ENCODE peak calls at places on chromosomes 12 and 14, in six cellular contexts. D is ovary, R is stomach, M is sigmoid colon, O is heart left ventricle, F is brain microvascular endothelial cell. J is an unnamed sample.

GRCh38 chr14:101465795-101466448 is 95.4 kb upstream of the DIO3 start:
- DNase-seq in F (no peak), O (no peak), D (no peak), R (peak), M (no peak), J (peak)

GRCh38 chr12:5898874-5899273 is 46.2 kb downstream of the ANO2 start:
- DNase-seq in D (no peak), F (no peak), M (no peak), R (no peak), O (no peak), J (no peak)

GRCh38 chr14:105067140-105067968 is 2.1 kb upstream of the GPR132 start:
- DNase-seq in M (no peak), O (no peak), D (no peak), F (peak), R (no peak), J (no peak)

GRCh38 chr14:92553456-92553855 is 39.9 kb downstream of the RIN3 start:
- DNase-seq in F (peak), M (no peak), D (peak), O (peak), R (no peak), J (no peak)

GRCh38 chr12:89417246-89417977 is 65.1 kb upstream of the DUSP6 start:
- DNase-seq in D (no peak), F (peak), O (no peak), R (no peak), M (no peak), J (no peak)

GRCh38 chr12:99154264-99154982 is 493.1 kb upstream of the GARIN6 start:
- DNase-seq in F (no peak), M (no peak), O (peak), D (no peak), R (no peak), J (no peak)

GRCh38 chr14:61575751-61576150 is 119.6 kb upstream of the HIF1A start:
- DNase-seq in F (no peak), M (no peak), O (peak), D (no peak), R (no peak), J (no peak)

GRCh38 chr12:66647034-66647691 is 31.7 kb downstream of the GRIP1 start:
- DNase-seq in O (no peak), F (peak), R (no peak), M (no peak), D (no peak), J (no peak)

GRCh38 chr12:56257491-56258067 is 605 bp downstream of the ANKRD52 start:
- DNase-seq in O (no peak), R (no peak), M (no peak), D (no peak), F (no peak), J (no peak)

GRCh38 chr14:100065161-100065871 is at the start of gene EVL:
- DNase-seq in O (no peak), D (no peak), R (peak), F (no peak), M (no peak), J (no peak)

GRCh38 chr14:69008411-69008810 is 29.3 kb upstream of the ACTN1 start:
- DNase-seq in F (peak), R (no peak), O (no peak), M (no peak), D (no peak), J (no peak)

GRCh38 chr12:119679081-119679480 is 11.1 kb downstream of the PRKAB1 start:
- DNase-seq in F (peak), D (no peak), R (peak), O (no peak), M (no peak), J (no peak)

GRCh38 chr14:71932229-71932951 is at the start of gene RGS6:
- DNase-seq in F (no peak), D (no peak), M (no peak), O (peak), R (peak), J (no peak)

GRCh38 chr14:101475468-101476257 is 85.6 kb upstream of the DIO3 start:
- DNase-seq in M (peak), R (peak), F (peak), D (peak), O (no peak), J (peak)

GRCh38 chr14:96811265-96811664 is 14.1 kb downstream of the VRK1 start:
- DNase-seq in O (no peak), D (no peak), R (no peak), F (no peak), M (no peak), J (no peak)

GRCh38 chr14:99718031-99718810 is 34.1 kb downstream of the CYP46A1 start:
- DNase-seq in O (no peak), D (no peak), M (no peak), F (no peak), R (no peak), J (no peak)

GRCh38 chr12:118164798-118165486 is 29.0 kb downstream of the PEBP1 start:
- DNase-seq in D (no peak), F (peak), O (no peak), M (no peak), R (no peak), J (no peak)

GRCh38 chr14:96268426-96269358 is 12.7 kb downstream of the BDKRB1 start:
- DNase-seq in D (peak), R (no peak), F (peak), M (peak), O (no peak), J (no peak)

GRCh38 chr12:117155278-117156060 is 34.8 kb downstream of the FBXO21 start:
- DNase-seq in M (no peak), D (peak), O (peak), R (peak), F (no peak), J (no peak)

GRCh38 chr12:3594966-3595365 is 104.0 kb downstream of the PRMT8 start:
- DNase-seq in M (peak), F (no peak), O (no peak), R (no peak), D (no peak), J (no peak)

GRCh38 chr14:43956741-43957140 is 550.3 kb downstream of the FSCB start:
- DNase-seq in M (no peak), O (no peak), F (no peak), D (no peak), R (no peak), J (no peak)

GRCh38 chr14:90649557-90650135 is 166.6 kb downstream of the TTC7B start:
- DNase-seq in R (no peak), O (no peak), D (no peak), M (no peak), F (no peak), J (no peak)

GRCh38 chr12:24822121-24822899 is 126.6 kb downstream of the BCAT1 start:
- DNase-seq in O (no peak), F (peak), R (no peak), D (no peak), M (no peak), J (no peak)

GRCh38 chr12:110349521-110350151 is 53.9 kb downstream of the ANAPC7 start:
- DNase-seq in M (no peak), O (no peak), D (no peak), F (no peak), R (no peak), J (peak)

GRCh38 chr14:77800814-77801213 is 905 bp downstream of the ADCK1 start:
- DNase-seq in R (no peak), D (no peak), F (no peak), M (no peak), O (no peak), J (no peak)

GRCh38 chr12:87233636-87234035 is 795.6 kb downstream of the C12orf50 start:
- DNase-seq in R (no peak), O (no peak), D (no peak), M (no peak), F (peak), J (no peak)

GRCh38 chr12:27344246-27344645 is 11.6 kb downstream of the BMAL2 start:
- DNase-seq in D (no peak), O (no peak), F (no peak), M (no peak), R (no peak), J (no peak)

GRCh38 chr12:116708826-116709756 is 28.8 kb downstream of the SPRING1 start:
- DNase-seq in R (peak), M (no peak), D (peak), O (peak), F (peak), J (no peak)

GRCh38 chr12:26318661-26319068 is 123.3 kb downstream of the SSPN start:
- DNase-seq in M (peak), R (no peak), D (peak), F (peak), O (peak), J (no peak)

GRCh38 chr14:75720828-75721227 is 59.8 kb downstream of the TTLL5 start:
- DNase-seq in M (peak), D (peak), R (peak), O (peak), F (peak), J (peak)

GRCh38 chr12:28035483-28035882 is 63.0 kb upstream of the PTHLH start:
- DNase-seq in R (no peak), O (no peak), D (no peak), M (no peak), F (peak), J (no peak)

GRCh38 chr14:75339059-75339458 is 60.4 kb downstream of the FOS start:
- DNase-seq in M (no peak), O (no peak), F (no peak), D (no peak), R (no peak), J (no peak)

GRCh38 chr12:115135800-115136211 is 451.8 kb upstream of the TBX3 start:
- DNase-seq in F (peak), O (peak), M (peak), D (peak), R (no peak), J (no peak)

GRCh38 chr12:74535536-74535935 is 2.1 kb upstream of the ATXN7L3B start:
- DNase-seq in O (no peak), F (no peak), D (no peak), R (no peak), M (no peak), J (no peak)

GRCh38 chr12:65681226-65681625 is 143.1 kb upstream of the HMGA2 start:
- DNase-seq in O (no peak), D (no peak), F (peak), M (no peak), R (no peak), J (no peak)

GRCh38 chr12:29863665-29864064 is 79.9 kb upstream of the TMTC1 start:
- DNase-seq in R (no peak), O (no peak), F (no peak), M (no peak), D (no peak), J (no peak)

GRCh38 chr12:120539303-120539702 is 5.1 kb downstream of the RNF10 start:
- DNase-seq in D (no peak), F (no peak), M (peak), R (no peak), O (no peak), J (no peak)

GRCh38 chr14:87998414-87998813 is 5.4 kb upstream of the GALC start:
- DNase-seq in M (no peak), R (no peak), O (no peak), D (no peak), F (no peak), J (no peak)

GRCh38 chr12:52213541-52214420 is 19.3 kb upstream of the KRT7 start:
- DNase-seq in F (peak), R (peak), O (peak), M (peak), D (peak), J (no peak)

GRCh38 chr12:112908548-112908947 is 1.8 kb downstream of the OAS1 start:
- DNase-seq in F (no peak), O (no peak), M (no peak), R (no peak), D (no peak), J (no peak)
- H3K4me3 ChIP-seq in F (no peak), O (peak), M (peak), R (no peak), D (no peak), J (peak)

GRCh38 chr12:75660107-75660530 is 148.7 kb upstream of the KRR1 start:
- DNase-seq in M (no peak), R (no peak), F (peak), O (no peak), D (no peak), J (no peak)
- H3K27ac ChIP-seq in M (no peak), R (no peak), F (peak), O (no peak), D (no peak), J (no peak)

GRCh38 chr14:93905623-93906022 is 21.5 kb upstream of the FAM181A start:
- DNase-seq in F (no peak), M (no peak), R (no peak), D (no peak), O (no peak), J (no peak)

GRCh38 chr14:93901813-93902212 is 25.3 kb upstream of the FAM181A start:
- DNase-seq in D (no peak), R (no peak), F (no peak), M (no peak), O (no peak), J (no peak)

GRCh38 chr14:93906341-93907329 is 20.5 kb upstream of the FAM181A start:
- DNase-seq in R (peak), F (peak), O (no peak), D (no peak), M (no peak), J (no peak)

GRCh38 chr14:93902619-93903307 is 24.4 kb upstream of the FAM181A start:
- DNase-seq in D (no peak), O (no peak), F (no peak), M (no peak), R (peak), J (no peak)

GRCh38 chr14:93903342-93904184 is 23.6 kb upstream of the FAM181A start:
- DNase-seq in R (peak), O (no peak), D (no peak), M (no peak), F (no peak), J (no peak)
- TF ChIP-seq CTCF in R (peak), O (peak), D (no peak), M (no peak), F (peak), J (no peak)

GRCh38 chr14:58327019-58327418 is 28.7 kb downstream of the ARID4A start:
- DNase-seq in R (no peak), O (no peak), M (no peak), D (no peak), F (no peak), J (no peak)

GRCh38 chr14:58332514-58332913 is 34.2 kb downstream of the ARID4A start:
- DNase-seq in D (no peak), M (no peak), O (no peak), F (no peak), R (no peak), J (no peak)

GRCh38 chr14:58331111-58331510 is 32.8 kb downstream of the ARID4A start:
- DNase-seq in O (peak), F (peak), M (peak), R (peak), D (peak), J (peak)
- H3K4me3 ChIP-seq in O (peak), F (peak), M (peak), R (peak), D (no peak), J (peak)

J was measured in coronary artery.